ENCODE peak calls at places on chromosomes 3 and 15, in ten cellular contexts. One of them, this sample, is unnamed.
A peak's percentile ranks its signal among the peaks of the same experiment; 100 is the strongest.

GRCh38 chr15:83064859-83065258 is 2.2 kb downstream of the BTBD1 start:
- DNase-seq in IMR-90: peak; percentile 37
- DNase-seq in psoas muscle: no peak
- DNase-seq in gastrocnemius medialis: no peak
- DNase-seq in lower lobe of right lung: no peak
- DNase-seq in fibroblast of lung: peak; percentile 36
- DNase-seq in kidney: no peak
- DNase-seq in tibial artery: no peak
- DNase-seq in keratinocyte: no peak
- DNase-seq in thoracic aorta: no peak
- DNase-seq in this sample: no peak

GRCh38 chr15:20351448-20351961 is 190.1 kb downstream of the GOLGA6L6 start:
- DNase-seq in IMR-90: no peak
- DNase-seq in psoas muscle: peak; percentile 58
- DNase-seq in gastrocnemius medialis: peak; percentile 12
- DNase-seq in lower lobe of right lung: peak; percentile 61
- DNase-seq in fibroblast of lung: no peak
- DNase-seq in kidney: peak; percentile 76
- DNase-seq in tibial artery: no peak
- DNase-seq in keratinocyte: no peak
- DNase-seq in thoracic aorta: no peak
- DNase-seq in this sample: no peak

GRCh38 chr3:159765025-159765859 is 223.4 kb upstream of the IL12A start:
- DNase-seq in IMR-90: peak; percentile 98
- DNase-seq in psoas muscle: peak; percentile 84
- DNase-seq in gastrocnemius medialis: peak; percentile 63
- DNase-seq in lower lobe of right lung: peak; percentile 61
- DNase-seq in fibroblast of lung: peak; percentile 99
- DNase-seq in kidney: peak; percentile 93
- DNase-seq in tibial artery: peak; percentile 88
- DNase-seq in keratinocyte: peak; percentile 89
- DNase-seq in thoracic aorta: peak; percentile 91
- DNase-seq in this sample: no peak

GRCh38 chr15:63601026-63601726 is 4.0 kb downstream of the FBXL22 start:
- DNase-seq in IMR-90: peak; percentile 44
- DNase-seq in psoas muscle: peak; percentile 67
- DNase-seq in gastrocnemius medialis: no peak
- DNase-seq in lower lobe of right lung: peak; percentile 65
- DNase-seq in fibroblast of lung: peak; percentile 57
- DNase-seq in kidney: peak; percentile 84
- DNase-seq in tibial artery: no peak
- DNase-seq in keratinocyte: no peak
- DNase-seq in thoracic aorta: no peak
- DNase-seq in this sample: peak; percentile 72

GRCh38 chr15:83653639-83654378 is at the start of gene ADAMTSL3:
- DNase-seq in IMR-90: no peak
- DNase-seq in psoas muscle: peak; percentile 86
- DNase-seq in gastrocnemius medialis: peak; percentile 33
- DNase-seq in lower lobe of right lung: peak; percentile 81
- DNase-seq in fibroblast of lung: peak; percentile 50
- DNase-seq in kidney: peak; percentile 93
- DNase-seq in tibial artery: peak; percentile 64
- DNase-seq in keratinocyte: no peak
- DNase-seq in thoracic aorta: peak; percentile 21
- DNase-seq in this sample: no peak

GRCh38 chr15:90882781-90883525 is 1.4 kb upstream of the FES start:
- DNase-seq in IMR-90: no peak
- DNase-seq in psoas muscle: peak; percentile 41
- DNase-seq in gastrocnemius medialis: no peak
- DNase-seq in lower lobe of right lung: no peak
- DNase-seq in fibroblast of lung: no peak
- DNase-seq in kidney: no peak
- DNase-seq in tibial artery: no peak
- DNase-seq in keratinocyte: no peak
- DNase-seq in thoracic aorta: no peak
- DNase-seq in this sample: no peak

GRCh38 chr15:101657968-101658784 is 6.0 kb upstream of the TM2D3 start:
- DNase-seq in IMR-90: no peak
- DNase-seq in psoas muscle: no peak
- DNase-seq in gastrocnemius medialis: no peak
- DNase-seq in lower lobe of right lung: peak; percentile 57
- DNase-seq in fibroblast of lung: no peak
- DNase-seq in kidney: no peak
- DNase-seq in tibial artery: no peak
- DNase-seq in keratinocyte: no peak
- DNase-seq in thoracic aorta: no peak
- DNase-seq in this sample: no peak

GRCh38 chr3:59286791-59287531 is 237.1 kb upstream of the CFAP20DC start:
- DNase-seq in IMR-90: peak; percentile 21
- DNase-seq in psoas muscle: no peak
- DNase-seq in gastrocnemius medialis: no peak
- DNase-seq in lower lobe of right lung: peak; percentile 58
- DNase-seq in fibroblast of lung: peak; percentile 38
- DNase-seq in kidney: no peak
- DNase-seq in tibial artery: no peak
- DNase-seq in keratinocyte: no peak
- DNase-seq in thoracic aorta: no peak
- DNase-seq in this sample: no peak

GRCh38 chr3:18099611-18100010 is 325.5 kb downstream of the SATB1 start:
- DNase-seq in IMR-90: peak; percentile 15
- DNase-seq in psoas muscle: no peak
- DNase-seq in gastrocnemius medialis: no peak
- DNase-seq in lower lobe of right lung: no peak
- DNase-seq in fibroblast of lung: peak; percentile 50
- DNase-seq in kidney: no peak
- DNase-seq in tibial artery: no peak
- DNase-seq in keratinocyte: no peak
- DNase-seq in thoracic aorta: no peak
- DNase-seq in this sample: no peak

GRCh38 chr3:68893600-68894239 is 38.6 kb downstream of the TAFA4 start:
- DNase-seq in IMR-90: peak; percentile 44
- DNase-seq in psoas muscle: no peak
- DNase-seq in gastrocnemius medialis: no peak
- DNase-seq in lower lobe of right lung: no peak
- DNase-seq in fibroblast of lung: peak; percentile 20
- DNase-seq in kidney: no peak
- DNase-seq in tibial artery: no peak
- DNase-seq in keratinocyte: no peak
- DNase-seq in thoracic aorta: no peak
- DNase-seq in this sample: no peak

GRCh38 chr3:170491901-170492300 is 73.2 kb downstream of the CLDN11 start:
- DNase-seq in IMR-90: no peak
- DNase-seq in psoas muscle: no peak
- DNase-seq in gastrocnemius medialis: no peak
- DNase-seq in lower lobe of right lung: no peak
- DNase-seq in fibroblast of lung: no peak
- DNase-seq in kidney: no peak
- DNase-seq in tibial artery: no peak
- DNase-seq in keratinocyte: no peak
- DNase-seq in thoracic aorta: no peak
- DNase-seq in this sample: no peak

GRCh38 chr3:186530415-186530814 is 13.8 kb downstream of the CRYGS start:
- DNase-seq in IMR-90: no peak
- DNase-seq in psoas muscle: no peak
- DNase-seq in gastrocnemius medialis: no peak
- DNase-seq in lower lobe of right lung: no peak
- DNase-seq in fibroblast of lung: no peak
- DNase-seq in kidney: no peak
- DNase-seq in tibial artery: no peak
- DNase-seq in keratinocyte: no peak
- DNase-seq in thoracic aorta: no peak
- DNase-seq in this sample: no peak

GRCh38 chr3:42728668-42729364 is 26.2 kb upstream of the HHATL start:
- DNase-seq in IMR-90: no peak
- DNase-seq in psoas muscle: no peak
- DNase-seq in gastrocnemius medialis: peak; percentile 17
- DNase-seq in lower lobe of right lung: no peak
- DNase-seq in fibroblast of lung: no peak
- DNase-seq in kidney: no peak
- DNase-seq in tibial artery: peak; percentile 18
- DNase-seq in keratinocyte: no peak
- DNase-seq in thoracic aorta: no peak
- DNase-seq in this sample: no peak

GRCh38 chr3:191151653-191152052 is 47.4 kb upstream of the OSTN start:
- DNase-seq in IMR-90: no peak
- DNase-seq in psoas muscle: no peak
- DNase-seq in gastrocnemius medialis: no peak
- DNase-seq in lower lobe of right lung: no peak
- DNase-seq in fibroblast of lung: no peak
- DNase-seq in kidney: no peak
- DNase-seq in tibial artery: no peak
- DNase-seq in keratinocyte: no peak
- DNase-seq in thoracic aorta: no peak
- DNase-seq in this sample: no peak
- TF ChIP-seq CTCF in IMR-90: no peak
- TF ChIP-seq CTCF in psoas muscle: no peak
- TF ChIP-seq CTCF in gastrocnemius medialis: no peak
- TF ChIP-seq CTCF in lower lobe of right lung: no peak
- TF ChIP-seq CTCF in fibroblast of lung: no peak
- TF ChIP-seq CTCF in kidney: no peak
- TF ChIP-seq CTCF in tibial artery: no peak
- TF ChIP-seq CTCF in keratinocyte: no peak
- TF ChIP-seq CTCF in thoracic aorta: no peak
- TF ChIP-seq CTCF in this sample: no peak

GRCh38 chr3:53493997-53494791 is at the start of gene CACNA1D:
- DNase-seq in IMR-90: no peak
- DNase-seq in psoas muscle: no peak
- DNase-seq in gastrocnemius medialis: no peak
- DNase-seq in lower lobe of right lung: peak; percentile 74
- DNase-seq in fibroblast of lung: peak; percentile 11
- DNase-seq in kidney: peak; percentile 85
- DNase-seq in tibial artery: no peak
- DNase-seq in keratinocyte: no peak
- DNase-seq in thoracic aorta: no peak
- DNase-seq in this sample: no peak

GRCh38 chr3:53495091-53495517 is 693 bp downstream of the CACNA1D start:
- DNase-seq in IMR-90: no peak
- DNase-seq in psoas muscle: no peak
- DNase-seq in gastrocnemius medialis: no peak
- DNase-seq in lower lobe of right lung: no peak
- DNase-seq in fibroblast of lung: no peak
- DNase-seq in kidney: no peak
- DNase-seq in tibial artery: no peak
- DNase-seq in keratinocyte: no peak
- DNase-seq in thoracic aorta: no peak
- DNase-seq in this sample: no peak

GRCh38 chr3:53495518-53496501 is 1.4 kb downstream of the CACNA1D start:
- DNase-seq in IMR-90: no peak
- DNase-seq in psoas muscle: peak; percentile 47
- DNase-seq in gastrocnemius medialis: no peak
- DNase-seq in lower lobe of right lung: no peak
- DNase-seq in fibroblast of lung: no peak
- DNase-seq in kidney: peak; percentile 73
- DNase-seq in tibial artery: no peak
- DNase-seq in keratinocyte: no peak
- DNase-seq in thoracic aorta: no peak
- DNase-seq in this sample: no peak

GRCh38 chr3:53498993-53499641 is 4.7 kb downstream of the CACNA1D start:
- DNase-seq in IMR-90: no peak
- DNase-seq in psoas muscle: no peak
- DNase-seq in gastrocnemius medialis: no peak
- DNase-seq in lower lobe of right lung: no peak
- DNase-seq in fibroblast of lung: no peak
- DNase-seq in kidney: no peak
- DNase-seq in tibial artery: no peak
- DNase-seq in keratinocyte: no peak
- DNase-seq in thoracic aorta: no peak
- DNase-seq in this sample: no peak

GRCh38 chr3:53496984-53497383 is 2.6 kb downstream of the CACNA1D start:
- DNase-seq in IMR-90: no peak
- DNase-seq in psoas muscle: no peak
- DNase-seq in gastrocnemius medialis: no peak
- DNase-seq in lower lobe of right lung: no peak
- DNase-seq in fibroblast of lung: no peak
- DNase-seq in kidney: no peak
- DNase-seq in tibial artery: no peak
- DNase-seq in keratinocyte: no peak
- DNase-seq in thoracic aorta: no peak
- DNase-seq in this sample: no peak
- H3K27ac ChIP-seq in IMR-90: no peak overlapping the region
- H3K27ac ChIP-seq in psoas muscle: no peak overlapping the region
- H3K27ac ChIP-seq in gastrocnemius medialis: no peak overlapping the region
- H3K27ac ChIP-seq in lower lobe of right lung: no peak overlapping the region
- H3K27ac ChIP-seq in fibroblast of lung: no peak overlapping the region
- H3K27ac ChIP-seq in kidney: no peak overlapping the region
- H3K27ac ChIP-seq in tibial artery: no peak overlapping the region
- H3K27ac ChIP-seq in keratinocyte: no peak overlapping the region
- H3K27ac ChIP-seq in thoracic aorta: no peak overlapping the region
- H3K27ac ChIP-seq in this sample: no peak overlapping the region

GRCh38 chr15:25618161-25618560 is 179.3 kb upstream of the UBE3A start:
- DNase-seq in IMR-90: no peak
- DNase-seq in psoas muscle: no peak
- DNase-seq in gastrocnemius medialis: no peak
- DNase-seq in lower lobe of right lung: peak; percentile 51
- DNase-seq in fibroblast of lung: no peak
- DNase-seq in kidney: no peak
- DNase-seq in tibial artery: no peak
- DNase-seq in keratinocyte: no peak
- DNase-seq in thoracic aorta: no peak
- DNase-seq in this sample: no peak
- H3K9me3 ChIP-seq in IMR-90: no peaks in the 10 kb centered on the region
- H3K9me3 ChIP-seq in psoas muscle: no peaks in the 10 kb centered on the region
- H3K9me3 ChIP-seq in gastrocnemius medialis: no peaks in the 10 kb centered on the region
- H3K9me3 ChIP-seq in lower lobe of right lung: no peaks in the 10 kb centered on the region
- H3K9me3 ChIP-seq in fibroblast of lung: no peaks in the 10 kb centered on the region
- H3K9me3 ChIP-seq in kidney: no peaks in the 10 kb centered on the region
- H3K9me3 ChIP-seq in tibial artery: no peaks in the 10 kb centered on the region
- H3K9me3 ChIP-seq in keratinocyte: peaks cover 11% of the 10 kb centered on the region
- H3K9me3 ChIP-seq in thoracic aorta: no peaks in the 10 kb centered on the region
- H3K9me3 ChIP-seq in this sample: no peaks in the 10 kb centered on the region

GRCh38 chr3:98359250-98359649 is 5.6 kb downstream of the OR5K4 start:
- DNase-seq in IMR-90: no peak
- DNase-seq in psoas muscle: no peak
- DNase-seq in gastrocnemius medialis: no peak
- DNase-seq in lower lobe of right lung: no peak
- DNase-seq in fibroblast of lung: no peak
- DNase-seq in kidney: no peak
- DNase-seq in tibial artery: no peak
- DNase-seq in keratinocyte: no peak
- DNase-seq in thoracic aorta: no peak
- DNase-seq in this sample: no peak

GRCh38 chr3:98360681-98361080 is 7.0 kb downstream of the OR5K4 start:
- DNase-seq in IMR-90: no peak
- DNase-seq in psoas muscle: no peak
- DNase-seq in gastrocnemius medialis: no peak
- DNase-seq in lower lobe of right lung: no peak
- DNase-seq in fibroblast of lung: no peak
- DNase-seq in kidney: no peak
- DNase-seq in tibial artery: no peak
- DNase-seq in keratinocyte: no peak
- DNase-seq in thoracic aorta: no peak
- DNase-seq in this sample: no peak

GRCh38 chr3:98361289-98361688 is 7.6 kb downstream of the OR5K4 start:
- DNase-seq in IMR-90: no peak
- DNase-seq in psoas muscle: no peak
- DNase-seq in gastrocnemius medialis: no peak
- DNase-seq in lower lobe of right lung: no peak
- DNase-seq in fibroblast of lung: no peak
- DNase-seq in kidney: no peak
- DNase-seq in tibial artery: no peak
- DNase-seq in keratinocyte: no peak
- DNase-seq in thoracic aorta: no peak
- DNase-seq in this sample: no peak

GRCh38 chr3:98359993-98360675 is 6.5 kb downstream of the OR5K4 start:
- DNase-seq in IMR-90: no peak
- DNase-seq in psoas muscle: no peak
- DNase-seq in gastrocnemius medialis: no peak
- DNase-seq in lower lobe of right lung: no peak
- DNase-seq in fibroblast of lung: no peak
- DNase-seq in kidney: no peak
- DNase-seq in tibial artery: no peak
- DNase-seq in keratinocyte: peak; percentile 9
- DNase-seq in thoracic aorta: no peak
- DNase-seq in this sample: no peak
- TF ChIP-seq CTCF in IMR-90: no peak
- TF ChIP-seq CTCF in psoas muscle: no peak
- TF ChIP-seq CTCF in gastrocnemius medialis: no peak
- TF ChIP-seq CTCF in lower lobe of right lung: no peak
- TF ChIP-seq CTCF in fibroblast of lung: no peak
- TF ChIP-seq CTCF in kidney: no peak
- TF ChIP-seq CTCF in tibial artery: no peak
- TF ChIP-seq CTCF in keratinocyte: peak; percentile 43
- TF ChIP-seq CTCF in thoracic aorta: no peak
- TF ChIP-seq CTCF in this sample: no peak